ENCODE peak calls at places on chromosomes 4 and X, in four cellular contexts. M is body of pancreas, J is DMS153, S is T-helper 1 cell. G is an unnamed sample.

GRCh38 chr4:7675612-7676320 is 241.0 kb upstream of the PSAPL1 start:
- DNase-seq in J (no peak), S (no peak), M (no peak), G (no peak)

GRCh38 chrX:101206471-101206870 is 13.1 kb upstream of the DRP2 start:
- DNase-seq in S (no peak), J (no peak), M (no peak), G (no peak)

GRCh38 chr4:156475322-156475721 is 496.3 kb downstream of the PDGFC start:
- DNase-seq in J (peak; percentile 27), S (no peak), M (no peak), G (peak; percentile 13)

GRCh38 chrX:2828404-2829065 is at the start of gene GYG2:
- DNase-seq in S (no peak), M (peak; percentile 24), J (no peak), G (peak; percentile 31)

GRCh38 chr4:141356936-141357335 is 136.2 kb downstream of the ZNF330 start:
- DNase-seq in M (no peak), S (no peak), J (no peak), G (no peak)

GRCh38 chr4:151347891-151348290 is 22.5 kb upstream of the SH3D19 start:
- DNase-seq in S (no peak), J (no peak), M (no peak), G (no peak)

GRCh38 chr4:106114284-106114683 is 201.7 kb downstream of the TBCK start:
- DNase-seq in S (no peak), J (no peak), M (no peak), G (no peak)

GRCh38 chr4:128600410-128600809 is 209.1 kb upstream of the JADE1 start:
- DNase-seq in S (no peak), J (no peak), M (peak; percentile 57), G (no peak)

GRCh38 chr4:78656968-78657445 is 105.4 kb downstream of the ANXA3 start:
- DNase-seq in J (no peak), S (no peak), M (no peak), G (no peak)

GRCh38 chr4:47263721-47264120 is 199.8 kb downstream of the COMMD8 start:
- DNase-seq in M (no peak), S (no peak), J (no peak), G (no peak)

GRCh38 chr4:48346594-48346993 is 5.3 kb downstream of the SLAIN2 start:
- DNase-seq in M (no peak), S (no peak), J (no peak), G (no peak)

GRCh38 chrX:154369453-154370299 is 4.8 kb downstream of the FLNA start:
- DNase-seq in S (peak; percentile 57), M (peak; percentile 59), J (peak; percentile 65), G (peak; percentile 35)

GRCh38 chrX:153708415-153708814 is 15.8 kb downstream of the BCAP31 start:
- DNase-seq in S (no peak), M (peak; percentile 84), J (peak; percentile 36), G (no peak)

GRCh38 chr4:56618734-56619133 is 62.4 kb downstream of the HOPX start:
- DNase-seq in J (no peak), M (no peak), S (no peak), G (no peak)

GRCh38 chrX:132187451-132187850 is 31.8 kb downstream of the RAP2C start:
- DNase-seq in J (no peak), S (no peak), M (no peak), G (no peak)

GRCh38 chr4:73341454-73341853 is 62.6 kb upstream of the ALB start:
- DNase-seq in S (no peak), J (peak; percentile 90), M (peak; percentile 68), G (peak; percentile 77)

GRCh38 chr4:151472711-151473110 is 63.7 kb downstream of the FHIP1A start:
- DNase-seq in S (no peak), M (no peak), J (no peak), G (no peak)